ENCODE peak calls at places on chromosomes 11 and 22, in ten cellular contexts. V is IMR-90, C is BE2C, N is A549, U is AG04449, B is HFFc6, J is fibroblast of mammary gland, O is uterus, W is coronary artery, T is cardiac fibroblast. H is an unnamed sample.

GRCh38 chr11:121614661-121615240 is 162.0 kb upstream of the SORL1-AS1 start:
- DNase-seq in W (no peak), V (no peak), N (no peak), C (no peak), J (no peak), B (no peak), O (no peak), T (no peak), U (no peak), H (no peak)

GRCh38 chr11:73399159-73400090 is 23.2 kb downstream of the RELT start:
- DNase-seq in N (no peak), V (peak; percentile 44), T (peak; percentile 39), U (no peak), W (peak; percentile 73), J (peak; percentile 20), C (no peak), B (no peak), O (no peak), H (no peak)

GRCh38 chr22:45537734-45538181 is 35.1 kb downstream of the FBLN1 start:
- DNase-seq in U (no peak), J (peak; percentile 84), W (peak; percentile 86), O (peak; percentile 86), C (peak; percentile 63), N (no peak), B (peak; percentile 78), V (peak; percentile 84), T (peak; percentile 80), H (peak; percentile 97)

GRCh38 chr11:11149671-11150459 is 203.2 kb downstream of the CSNK2A3 start:
- DNase-seq in B (no peak), C (no peak), N (no peak), U (no peak), W (no peak), V (no peak), O (no peak), T (no peak), J (no peak), H (no peak)

GRCh38 chr11:63564785-63565350 is 1.7 kb upstream of the PLAAT2 start:
- DNase-seq in C (no peak), J (no peak), W (no peak), T (no peak), V (no peak), O (no peak), B (no peak), U (no peak), N (no peak), H (peak; percentile 59)

GRCh38 chr11:92948116-92948515 is 21.3 kb upstream of the MTNR1B start:
- DNase-seq in V (no peak), T (no peak), J (no peak), C (no peak), U (no peak), N (peak; percentile 41), O (no peak), W (no peak), B (no peak), H (no peak)

GRCh38 chr11:8814209-8814922 is 96.6 kb upstream of the AKIP1 start:
- DNase-seq in C (no peak), W (no peak), U (no peak), O (no peak), V (no peak), N (no peak), T (no peak), J (no peak), B (peak; percentile 42), H (peak; percentile 81)

GRCh38 chr11:10044618-10045017 is 249.4 kb downstream of the SBF2 start:
- DNase-seq in B (no peak), V (no peak), W (no peak), U (no peak), C (no peak), T (no peak), J (peak; percentile 30), N (no peak), O (no peak), H (peak; percentile 34)

GRCh38 chr11:75532200-75532972 is 6.6 kb upstream of the GDPD5 start:
- DNase-seq in B (peak; percentile 38), U (no peak), C (peak; percentile 72), T (peak; percentile 61), O (peak; percentile 71), N (peak; percentile 82), W (no peak), V (peak; percentile 41), J (peak; percentile 53), H (peak; percentile 80)

GRCh38 chr11:92557848-92558247 is 333.2 kb downstream of the FAT3 start:
- DNase-seq in O (no peak), B (no peak), U (no peak), T (no peak), V (no peak), J (no peak), C (peak; percentile 25), N (no peak), W (no peak), H (no peak)

GRCh38 chr11:100855466-100856067 is 168.5 kb downstream of the ARHGAP42 start:
- DNase-seq in C (no peak), O (no peak), U (no peak), N (peak; percentile 7), B (peak; percentile 43), J (peak; percentile 76), V (peak; percentile 68), T (peak; percentile 81), W (no peak), H (peak; percentile 64)

GRCh38 chr11:135069884-135070283 is 657.8 kb upstream of the B3GAT1 start:
- DNase-seq in N (no peak), B (peak; percentile 18), J (no peak), U (no peak), T (no peak), V (peak; percentile 15), W (no peak), O (no peak), C (no peak), H (peak; percentile 29)

GRCh38 chr11:135073870-135074269 is 661.8 kb upstream of the B3GAT1 start:
- DNase-seq in W (no peak), B (no peak), T (no peak), U (no peak), N (no peak), V (no peak), O (no peak), C (no peak), J (no peak), H (no peak)

GRCh38 chr11:135074397-135074998 is 662.5 kb upstream of the B3GAT1 start:
- DNase-seq in N (no peak), B (no peak), T (peak; percentile 8), O (no peak), U (no peak), C (no peak), V (no peak), W (no peak), J (peak; percentile 2), H (peak; percentile 47)

GRCh38 chr11:135073444-135073843 is 661.4 kb upstream of the B3GAT1 start:
- DNase-seq in W (no peak), B (no peak), O (no peak), J (no peak), V (no peak), T (no peak), C (no peak), U (no peak), N (no peak), H (no peak)

DNA sequence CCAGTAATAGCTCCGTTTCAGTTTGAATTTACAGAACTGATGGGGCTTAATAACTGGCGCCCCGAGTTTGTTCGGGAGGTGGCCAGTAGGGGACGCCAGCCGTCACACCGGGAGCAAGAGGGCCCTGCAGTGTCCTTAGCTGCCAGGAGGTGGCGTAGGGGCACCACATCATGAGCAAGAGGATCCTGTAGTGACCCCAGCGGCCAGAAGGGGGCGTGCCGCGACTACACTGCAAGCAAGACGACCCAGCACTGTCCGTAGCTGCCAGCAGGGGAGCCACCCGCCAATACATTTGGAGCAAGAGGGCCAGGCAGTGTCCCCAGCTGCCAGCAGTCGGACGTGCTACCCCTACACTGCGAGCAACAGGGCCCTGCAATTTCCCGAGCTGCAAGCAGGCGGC is 663.7 kb upstream of the B3GAT1 start:
- DNase-seq in O (peak; percentile 48), V (peak; percentile 5), N (no peak), W (peak; percentile 81), C (peak; percentile 87), J (peak; percentile 54), T (peak; percentile 17), B (peak; percentile 32), U (no peak), H (peak; percentile 46)
- TF ChIP-seq CTCF in O (no peak), V (peak; percentile 50), N (no peak), W (peak; percentile 34), C (peak; percentile 81), J (peak; percentile 45), T (peak; percentile 61), B (peak; percentile 83), U (peak; percentile 35), H (peak; percentile 51)

DNA sequence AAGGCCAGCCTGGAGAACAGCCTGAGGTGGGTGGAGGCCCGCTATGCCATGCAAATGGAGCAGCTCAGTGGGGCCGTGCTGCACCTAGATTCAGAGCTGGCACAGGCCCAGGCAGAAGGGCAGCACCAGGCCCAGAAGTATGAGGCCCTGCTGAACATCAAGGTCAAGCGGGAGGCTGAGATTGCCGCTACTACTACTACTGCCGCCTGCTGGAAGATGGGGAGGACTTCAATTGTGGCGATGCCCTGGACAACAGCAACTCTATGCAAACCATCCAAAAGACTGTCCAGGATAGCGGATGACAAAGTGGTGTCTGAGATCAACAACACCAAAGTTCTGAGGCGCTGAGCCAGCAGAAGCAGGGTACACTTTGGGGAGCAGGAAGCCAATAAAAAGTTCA is 3.1 kb upstream of the TMEM218 start:
- DNase-seq in O (no peak), T (no peak), C (peak; percentile 47), W (no peak), V (no peak), U (no peak), J (peak; percentile 15), N (no peak), B (no peak), H (no peak)
- TF ChIP-seq CTCF in O (no peak), T (peak; percentile 36), C (peak; percentile 54), W (no peak), V (peak; percentile 1), U (no peak), J (peak; percentile 25), N (no peak), B (peak; percentile 63), H (no peak)

DNA sequence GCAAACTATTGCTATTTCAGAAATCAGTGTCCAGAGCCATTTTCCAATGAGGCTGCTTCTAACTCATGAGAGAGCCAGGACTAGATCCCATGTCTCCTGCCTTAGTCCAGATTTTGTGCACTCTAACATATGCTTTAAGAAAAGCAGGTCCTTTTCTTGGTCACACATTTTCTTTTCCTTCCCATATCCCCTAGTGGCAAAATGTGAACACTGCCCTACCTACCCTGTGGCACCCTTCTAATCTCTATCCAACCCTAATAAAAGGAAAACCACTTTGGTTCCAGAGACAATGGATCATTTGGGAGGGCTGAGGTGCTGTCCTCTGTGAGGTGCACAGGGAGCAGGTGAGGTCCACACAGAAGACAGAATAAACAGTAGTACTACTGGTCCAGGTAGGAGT is 72.0 kb upstream of the DDI1 start:
- DNase-seq in C (no peak), J (no peak), B (no peak), T (no peak), O (no peak), W (no peak), N (no peak), U (no peak), V (no peak), H (no peak)
- TF ChIP-seq CTCF in C (peak; percentile 42), J (no peak), B (peak; percentile 38), T (no peak), O (no peak), W (no peak), N (no peak), U (no peak), V (no peak), H (no peak)

DNA sequence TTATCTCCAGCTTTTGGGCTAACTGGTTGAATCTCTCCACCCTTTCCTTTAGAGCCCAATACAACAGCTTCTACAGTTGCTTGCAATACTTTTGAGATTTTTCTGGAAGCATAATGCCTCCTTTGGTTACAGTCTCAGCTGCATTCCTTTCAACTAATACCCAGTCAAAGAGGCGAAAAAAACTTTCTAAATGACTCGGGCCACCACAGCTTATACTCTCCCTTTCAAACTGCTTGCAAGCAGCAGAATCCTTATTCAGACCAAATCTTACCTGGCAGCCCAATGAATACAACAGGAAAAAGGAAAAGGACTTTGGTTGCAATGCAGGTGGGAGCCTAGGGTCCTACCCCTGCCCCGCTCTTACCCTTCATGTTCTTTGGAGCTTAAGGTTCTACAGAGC is 15.8 kb downstream of the JAML start:
- DNase-seq in U (no peak), O (no peak), J (no peak), N (no peak), V (no peak), B (no peak), C (no peak), W (no peak), T (no peak), H (no peak)
- TF ChIP-seq CTCF in U (no peak), O (no peak), J (no peak), N (no peak), V (no peak), B (no peak), C (no peak), W (no peak), T (no peak), H (no peak)